ENCODE peak calls at places on chromosome 3, in six cellular contexts. N is T-cell; K is effector memory CD8-positive, alpha-beta T cell; L is NCI-H460; I is mucosa of descending colon; H is NCI-H2081. G is an unnamed sample.
A peak's percentile ranks its signal among the peaks of the same experiment; 100 is the strongest.

GRCh38 chr3:149895339-149895738 is 75.4 kb downstream of the PFN2 start:
- DNase-seq in K (no peak), L (no peak), H (peak; percentile 10), I (no peak), N (no peak), G (no peak)

GRCh38 chr3:64627471-64628321 is 60.1 kb downstream of the ADAMTS9 start:
- DNase-seq in K (no peak), N (no peak), I (no peak), H (no peak), L (peak; percentile 13), G (no peak)

GRCh38 chr3:16552757-16553156 is 39.3 kb upstream of the RFTN1 start:
- DNase-seq in K (no peak), N (no peak), H (no peak), L (no peak), I (no peak), G (no peak)

GRCh38 chr3:160486459-160486869 is 36.9 kb upstream of the TRIM59 start:
- DNase-seq in H (peak; percentile 53), N (no peak), L (peak; percentile 23), I (no peak), K (no peak), G (peak; percentile 65)

GRCh38 chr3:186268616-186269448 is 93.2 kb downstream of the DGKG start:
- DNase-seq in I (no peak), N (no peak), L (no peak), K (no peak), H (no peak), G (no peak)

GRCh38 chr3:118970819-118971218 is 63.8 kb downstream of the IGSF11 start:
- DNase-seq in I (no peak), H (peak; percentile 68), K (no peak), N (no peak), L (no peak), G (peak; percentile 94)

GRCh38 chr3:149581681-149582349 is 76.0 kb downstream of the WWTR1 start:
- DNase-seq in L (peak; percentile 94), K (no peak), H (no peak), I (no peak), N (no peak), G (no peak)

GRCh38 chr3:100489118-100489517 is 3.3 kb upstream of the TMEM45A start:
- DNase-seq in I (no peak), N (no peak), K (no peak), L (no peak), H (no peak), G (no peak)

GRCh38 chr3:2635511-2635910 is 474.7 kb downstream of the IL5RA start:
- DNase-seq in K (no peak), I (no peak), N (no peak), H (no peak), L (no peak), G (no peak)

GRCh38 chr3:51501833-51502561 is 2.2 kb upstream of the DCAF1 start:
- DNase-seq in K (peak; percentile 77), I (peak; percentile 72), H (peak; percentile 58), N (peak; percentile 51), L (peak; percentile 68), G (peak; percentile 53)

GRCh38 chr3:68919000-68919399 is 13.3 kb downstream of the TAFA4 start:
- DNase-seq in L (no peak), N (no peak), H (no peak), K (no peak), I (no peak), G (no peak)

GRCh38 chr3:122350814-122351418 is 25.9 kb downstream of the CSTA start:
- DNase-seq in N (no peak), L (no peak), I (no peak), H (no peak), K (no peak), G (no peak)

GRCh38 chr3:143002083-143002712 is 828 bp downstream of the U2SURP start:
- DNase-seq in H (peak; percentile 68), N (no peak), K (no peak), L (no peak), I (no peak), G (peak; percentile 71)

GRCh38 chr3:195066441-195066841 is 204.5 kb downstream of the XXYLT1 start:
- DNase-seq in K (no peak), N (no peak), H (no peak), I (no peak), L (no peak), G (no peak)

GRCh38 chr3:2661078-2661477 is 449.1 kb downstream of the IL5RA start:
- DNase-seq in H (no peak), N (no peak), I (no peak), L (no peak), K (no peak), G (no peak)

GRCh38 chr3:60017631-60018030 is 967.8 kb upstream of the CFAP20DC start:
- DNase-seq in N (peak; percentile 45), H (no peak), K (peak; percentile 46), I (no peak), L (no peak), G (no peak)

GRCh38 chr3:151686257-151686656 is 47.5 kb upstream of the AADACL2 start:
- DNase-seq in I (no peak), H (no peak), L (no peak), N (no peak), K (no peak), G (no peak)

GRCh38 chr3:134486577-134487041 is 752 bp downstream of the CEP63 start:
- DNase-seq in L (peak; percentile 6), I (no peak), H (peak; percentile 69), N (peak; percentile 23), K (peak; percentile 15), G (peak; percentile 60)

GRCh38 chr3:134064081-134064480 is 34.4 kb upstream of the SLCO2A1 start:
- DNase-seq in N (no peak), L (no peak), K (no peak), I (no peak), H (no peak), G (no peak)

GRCh38 chr3:161879470-161879869 is 382.9 kb downstream of the OTOL1 start:
- DNase-seq in L (no peak), N (no peak), I (no peak), H (no peak), K (no peak), G (no peak)

GRCh38 chr3:141789281-141789680 is 26.1 kb downstream of the GRK7 start:
- DNase-seq in I (no peak), L (no peak), K (no peak), H (no peak), N (no peak), G (no peak)

GRCh38 chr3:159761826-159762225 is 226.8 kb upstream of the IL12A start:
- DNase-seq in N (no peak), I (no peak), H (no peak), K (no peak), L (no peak), G (no peak)

GRCh38 chr3:53630547-53630946 is 136.1 kb downstream of the CACNA1D start:
- DNase-seq in I (no peak), L (no peak), N (no peak), K (no peak), H (no peak), G (no peak)

GRCh38 chr3:46853441-46854410 is 9.5 kb downstream of the MYL3 start:
- DNase-seq in N (no peak), K (no peak), L (no peak), H (no peak), I (peak; percentile 27), G (no peak)

GRCh38 chr3:23739536-23739935 is 66.2 kb upstream of the UBE2E1 start:
- DNase-seq in L (no peak), K (no peak), I (no peak), H (no peak), N (no peak), G (no peak)

GRCh38 chr3:40615110-40615915 is 90.6 kb downstream of the ZNF621 start:
- DNase-seq in I (no peak), K (no peak), H (no peak), N (no peak), L (no peak), G (no peak)

GRCh38 chr3:41569632-41570338 is 370.5 kb downstream of the CTNNB1 start:
- DNase-seq in H (no peak), K (no peak), I (no peak), N (no peak), L (no peak), G (no peak)

GRCh38 chr3:163129287-163129686 is 1632.7 kb downstream of the OTOL1 start:
- DNase-seq in L (no peak), I (no peak), K (no peak), H (no peak), N (no peak), G (no peak)

GRCh38 chr3:64321747-64322146 is 96.5 kb upstream of the PRICKLE2 start:
- DNase-seq in K (no peak), H (no peak), L (no peak), I (no peak), N (no peak), G (no peak)

GRCh38 chr3:4693620-4694019 is 200.5 kb downstream of the ITPR1 start:
- DNase-seq in K (no peak), L (no peak), I (no peak), N (no peak), H (no peak), G (no peak)

GRCh38 chr3:141845407-141846049 is 30.9 kb upstream of the ATP1B3 start:
- DNase-seq in H (no peak), K (no peak), I (no peak), L (no peak), N (no peak), G (no peak)

GRCh38 chr3:194879991-194880939 is 194.6 kb downstream of the FAM43A start:
- DNase-seq in L (no peak), I (peak; percentile 60), N (no peak), K (no peak), H (peak; percentile 48), G (no peak)